ENCODE peak calls at places on chromosomes 7 and 10, in ten cellular contexts. B is NCI-H2081; G is left ventricle myocardium superior; S is globus pallidus; O is colonic mucosa; H is T-cell; P is activated CD8-positive, alpha-beta memory T cell treated with anti-CD3 and anti-CD28 coated beads, Interleukin-2, amount 10 ng/mL, durations not matched to agents 7 days and 5 days; T is NCI-H226; I is CD4-positive, CD25-positive, alpha-beta regulatory T cell; F is NCI-H1694 treated with DMSO at 0.1 percent for 48 hours. L is an unnamed sample.

GRCh38 chr10:128123853-128124252 is 2.4 kb downstream of the MKI67 start:
- DNase-seq in I (no peak), B (no peak), S (no peak), G (no peak), T (no peak), F (no peak), O (no peak), H (no peak), P (no peak), L (no peak)

GRCh38 chr7:44461387-44461786 is 29.1 kb downstream of the NUDCD3 start:
- DNase-seq in H (no peak), O (no peak), P (peak; percentile 77), S (no peak), B (no peak), T (peak; percentile 68), F (no peak), I (no peak), G (no peak), L (no peak)

GRCh38 chr10:101803511-101803910 is 14.7 kb downstream of the OGA start:
- DNase-seq in H (no peak), G (no peak), O (no peak), T (no peak), B (no peak), I (no peak), P (no peak), S (no peak), F (no peak), L (no peak)

GRCh38 chr10:69872326-69872725 is 70.6 kb downstream of the COL13A1 start:
- DNase-seq in T (no peak), S (no peak), I (no peak), P (no peak), H (no peak), O (no peak), G (no peak), B (no peak), F (no peak), L (no peak)

GRCh38 chr7:151810434-151811232 is 66.3 kb downstream of the PRKAG2 start:
- DNase-seq in G (no peak), F (peak; percentile 22), I (no peak), T (no peak), H (no peak), P (no peak), B (no peak), S (no peak), O (no peak), L (no peak)

GRCh38 chr7:81004098-81004497 is 85.2 kb upstream of the SEMA3C start:
- DNase-seq in F (no peak), S (no peak), P (no peak), G (no peak), B (no peak), O (no peak), I (no peak), T (peak; percentile 37), H (no peak), L (no peak)

GRCh38 chr10:32905466-32905865 is 52.6 kb downstream of the ITGB1 start:
- DNase-seq in S (no peak), T (no peak), B (no peak), F (no peak), O (no peak), G (no peak), P (no peak), I (no peak), H (no peak), L (no peak)

GRCh38 chr7:120216947-120217346 is 56.0 kb upstream of the KCND2 start:
- DNase-seq in H (no peak), O (no peak), T (no peak), F (no peak), I (no peak), S (no peak), G (no peak), P (no peak), B (no peak), L (no peak)

GRCh38 chr10:44370731-44371248 is 14.1 kb downstream of the CXCL12 start:
- DNase-seq in I (no peak), B (no peak), O (no peak), G (no peak), P (no peak), T (no peak), H (no peak), F (no peak), S (no peak), L (no peak)

GRCh38 chr10:91163269-91163708 is 57.2 kb upstream of the PCGF5 start:
- DNase-seq in S (no peak), B (peak; percentile 57), O (peak; percentile 55), G (peak; percentile 81), F (peak; percentile 43), I (peak; percentile 77), T (peak; percentile 33), H (peak; percentile 91), P (peak; percentile 85), L (peak; percentile 81)

GRCh38 chr7:30091431-30092386 is 43.1 kb upstream of the MTURN start:
- DNase-seq in H (no peak), I (no peak), P (no peak), F (no peak), O (no peak), S (peak; percentile 25), G (no peak), T (peak; percentile 88), B (no peak), L (no peak)

GRCh38 chr7:38411404-38411803 is 138.0 kb upstream of the TARP start:
- DNase-seq in I (no peak), T (peak; percentile 26), F (peak; percentile 4), P (no peak), B (no peak), H (no peak), S (peak; percentile 16), O (no peak), G (no peak), L (no peak)

GRCh38 chr7:70706204-70706603 is 425.7 kb upstream of the GALNT17 start:
- DNase-seq in F (no peak), I (no peak), S (no peak), T (no peak), O (no peak), H (no peak), P (no peak), B (no peak), G (no peak), L (no peak)

GRCh38 chr7:134513169-134513752 is 14.1 kb upstream of the AKR1B10 start:
- DNase-seq in F (peak; percentile 45), I (no peak), P (peak; percentile 50), O (peak; percentile 45), B (peak; percentile 37), T (peak; percentile 42), S (peak; percentile 20), H (no peak), G (peak; percentile 46), L (no peak)

GRCh38 chr7:105849122-105849855 is 27.1 kb downstream of the ATXN7L1 start:
- DNase-seq in T (no peak), G (no peak), B (no peak), I (peak; percentile 9), S (no peak), P (peak; percentile 89), O (no peak), F (no peak), H (peak; percentile 58), L (no peak)

GRCh38 chr7:140200102-140200989 is 23.6 kb upstream of the KDM7A start:
- DNase-seq in T (no peak), B (no peak), H (no peak), P (no peak), O (peak; percentile 66), F (no peak), I (no peak), S (peak; percentile 20), G (no peak), L (peak; percentile 83)

GRCh38 chr10:91708174-91708861 is 75.4 kb upstream of the PPP1R3C start:
- DNase-seq in O (no peak), I (no peak), B (no peak), P (no peak), T (no peak), F (no peak), G (no peak), S (no peak), H (no peak), L (no peak)

GRCh38 chr10:23172429-23172828 is 19.7 kb upstream of the PTF1A start:
- DNase-seq in S (no peak), O (no peak), T (no peak), H (no peak), G (no peak), F (no peak), B (no peak), P (no peak), I (no peak), L (no peak)

GRCh38 chr10:51397695-51398094 is 301.7 kb downstream of the CSTF2T start:
- DNase-seq in T (peak; percentile 60), H (no peak), I (no peak), P (no peak), O (peak; percentile 82), G (peak; percentile 63), S (peak; percentile 9), F (peak; percentile 1), B (peak; percentile 57), L (peak; percentile 73)

GRCh38 chr10:61280303-61280702 is 172.9 kb downstream of the TMEM26 start:
- DNase-seq in O (no peak), S (no peak), F (no peak), G (no peak), I (no peak), P (no peak), B (no peak), T (peak; percentile 54), H (no peak), L (no peak)

GRCh38 chr10:132175907-132176581 is 10.7 kb upstream of the DPYSL4 start:
- DNase-seq in G (no peak), H (no peak), O (no peak), P (no peak), S (peak; percentile 89), T (no peak), B (no peak), F (no peak), I (no peak), L (no peak)

GRCh38 chr7:154744226-154744860 is 258.6 kb downstream of the PAXIP1 start:
- DNase-seq in G (peak; percentile 39), S (peak; percentile 63), B (peak; percentile 55), I (no peak), O (peak; percentile 29), F (no peak), T (no peak), P (no peak), H (no peak), L (no peak)

GRCh38 chr7:105677395-105677701 is 96.1 kb upstream of the EFCAB10 start:
- DNase-seq in S (no peak), T (no peak), B (no peak), O (peak; percentile 33), G (no peak), H (no peak), P (no peak), I (no peak), F (no peak), L (no peak)

GRCh38 chr7:116173051-116174028 is 37.0 kb upstream of the TES start:
- DNase-seq in B (peak; percentile 74), H (no peak), G (no peak), S (peak; percentile 65), F (peak; percentile 64), T (no peak), I (peak; percentile 8), P (no peak), O (no peak), L (no peak)

GRCh38 chr7:151351967-151352366 is 10.4 kb downstream of the NUB1 start:
- DNase-seq in F (no peak), H (peak; percentile 68), I (peak; percentile 41), S (no peak), P (peak; percentile 87), O (no peak), B (no peak), G (no peak), T (no peak), L (no peak)

GRCh38 chr7:94655562-94655883 is 410 bp downstream of the SGCE start:
- DNase-seq in H (no peak), S (no peak), F (no peak), T (peak; percentile 7), P (no peak), O (peak; percentile 18), B (no peak), G (peak; percentile 27), I (no peak), L (peak; percentile 66)

GRCh38 chr7:94042381-94042780 is 38.2 kb upstream of the BET1 start:
- DNase-seq in F (no peak), I (no peak), S (no peak), T (no peak), H (no peak), B (no peak), G (no peak), O (no peak), P (no peak), L (no peak)